ENCODE peak calls at places on chromosomes 11 and 22, in six cellular contexts. One of them, this sample, is unnamed.

GRCh38 chr22:39690901-39691620 is 120.5 kb downstream of the CACNA1I start:
- DNase-seq in AG10803: no peak
- DNase-seq in lower lobe of right lung: no peak
- DNase-seq in epithelial cell of esophagus: no peak
- DNase-seq in left ventricle myocardium inferior: no peak
- DNase-seq in brain microvascular endothelial cell: no peak
- DNase-seq in this sample: no peak

GRCh38 chr11:78418584-78419211 is 1.1 kb upstream of the GAB2 start:
- DNase-seq in AG10803: no peak
- DNase-seq in lower lobe of right lung: no peak
- DNase-seq in epithelial cell of esophagus: no peak
- DNase-seq in left ventricle myocardium inferior: no peak
- DNase-seq in brain microvascular endothelial cell: peak
- DNase-seq in this sample: no peak

GRCh38 chr11:76266269-76266668 is 60.0 kb upstream of the WNT11 start:
- DNase-seq in AG10803: peak
- DNase-seq in lower lobe of right lung: no peak
- DNase-seq in epithelial cell of esophagus: peak
- DNase-seq in left ventricle myocardium inferior: no peak
- DNase-seq in brain microvascular endothelial cell: peak
- DNase-seq in this sample: peak

GRCh38 chr22:18954941-18955571 is 19.0 kb upstream of the PRODH start:
- DNase-seq in AG10803: no peak
- DNase-seq in lower lobe of right lung: peak
- DNase-seq in epithelial cell of esophagus: no peak
- DNase-seq in left ventricle myocardium inferior: no peak
- DNase-seq in brain microvascular endothelial cell: no peak
- DNase-seq in this sample: no peak

GRCh38 chr11:36391062-36391461 is 95.0 kb downstream of the PRR5L start:
- DNase-seq in AG10803: no peak
- DNase-seq in lower lobe of right lung: no peak
- DNase-seq in epithelial cell of esophagus: no peak
- DNase-seq in left ventricle myocardium inferior: no peak
- DNase-seq in brain microvascular endothelial cell: no peak
- DNase-seq in this sample: no peak

GRCh38 chr22:43473441-43473840 is 61.6 kb downstream of the MPPED1 start:
- DNase-seq in AG10803: no peak
- DNase-seq in lower lobe of right lung: no peak
- DNase-seq in epithelial cell of esophagus: no peak
- DNase-seq in left ventricle myocardium inferior: no peak
- DNase-seq in brain microvascular endothelial cell: no peak
- DNase-seq in this sample: no peak

GRCh38 chr11:75236062-75236461 is 4.5 kb upstream of the TPBGL start:
- DNase-seq in AG10803: no peak
- DNase-seq in lower lobe of right lung: no peak
- DNase-seq in epithelial cell of esophagus: no peak
- DNase-seq in left ventricle myocardium inferior: no peak
- DNase-seq in brain microvascular endothelial cell: no peak
- DNase-seq in this sample: no peak

GRCh38 chr11:57904369-57904768 is 119.3 kb upstream of the OR9Q1 start:
- DNase-seq in AG10803: no peak
- DNase-seq in lower lobe of right lung: no peak
- DNase-seq in epithelial cell of esophagus: peak
- DNase-seq in left ventricle myocardium inferior: no peak
- DNase-seq in brain microvascular endothelial cell: no peak
- DNase-seq in this sample: no peak

GRCh38 chr11:131666006-131666405 is 295.6 kb downstream of the NTM start:
- DNase-seq in AG10803: no peak
- DNase-seq in lower lobe of right lung: no peak
- DNase-seq in epithelial cell of esophagus: no peak
- DNase-seq in left ventricle myocardium inferior: no peak
- DNase-seq in brain microvascular endothelial cell: no peak
- DNase-seq in this sample: no peak

GRCh38 chr11:55967914-55968313 is 1.8 kb downstream of the OR10AG1 start:
- DNase-seq in AG10803: no peak
- DNase-seq in lower lobe of right lung: no peak
- DNase-seq in epithelial cell of esophagus: no peak
- DNase-seq in left ventricle myocardium inferior: no peak
- DNase-seq in brain microvascular endothelial cell: no peak
- DNase-seq in this sample: no peak

GRCh38 chr11:33005175-33005574 is 10.5 kb upstream of the DEPDC7 start:
- DNase-seq in AG10803: no peak
- DNase-seq in lower lobe of right lung: no peak
- DNase-seq in epithelial cell of esophagus: no peak
- DNase-seq in left ventricle myocardium inferior: no peak
- DNase-seq in brain microvascular endothelial cell: no peak
- DNase-seq in this sample: no peak

GRCh38 chr11:124075841-124076571 is 34.9 kb upstream of the OR10G7 start:
- DNase-seq in AG10803: peak
- DNase-seq in lower lobe of right lung: peak
- DNase-seq in epithelial cell of esophagus: peak
- DNase-seq in left ventricle myocardium inferior: no peak
- DNase-seq in brain microvascular endothelial cell: no peak
- DNase-seq in this sample: no peak

GRCh38 chr11:2655834-2656622 is 43.8 kb downstream of the KCNQ1OT1 start:
- DNase-seq in AG10803: peak
- DNase-seq in lower lobe of right lung: no peak
- DNase-seq in epithelial cell of esophagus: peak
- DNase-seq in left ventricle myocardium inferior: no peak
- DNase-seq in brain microvascular endothelial cell: peak
- DNase-seq in this sample: no peak

GRCh38 chr11:94111660-94112059 is 17.0 kb upstream of the PANX1 start:
- DNase-seq in AG10803: no peak
- DNase-seq in lower lobe of right lung: no peak
- DNase-seq in epithelial cell of esophagus: peak
- DNase-seq in left ventricle myocardium inferior: peak
- DNase-seq in brain microvascular endothelial cell: no peak
- DNase-seq in this sample: no peak

GRCh38 chr11:47345890-47346563 is 6.5 kb downstream of the MYBPC3 start:
- DNase-seq in AG10803: no peak
- DNase-seq in lower lobe of right lung: no peak
- DNase-seq in epithelial cell of esophagus: no peak
- DNase-seq in left ventricle myocardium inferior: no peak
- DNase-seq in brain microvascular endothelial cell: no peak
- DNase-seq in this sample: no peak

GRCh38 chr11:12863605-12864121 is 145.5 kb upstream of the RASSF10 start:
- DNase-seq in AG10803: no peak
- DNase-seq in lower lobe of right lung: no peak
- DNase-seq in epithelial cell of esophagus: no peak
- DNase-seq in left ventricle myocardium inferior: no peak
- DNase-seq in brain microvascular endothelial cell: no peak
- DNase-seq in this sample: no peak

GRCh38 chr11:45383229-45383628 is 97.1 kb upstream of the SYT13 start:
- DNase-seq in AG10803: peak
- DNase-seq in lower lobe of right lung: no peak
- DNase-seq in epithelial cell of esophagus: no peak
- DNase-seq in left ventricle myocardium inferior: no peak
- DNase-seq in brain microvascular endothelial cell: peak
- DNase-seq in this sample: peak

GRCh38 chr22:48445113-48445827 is 1382.4 kb downstream of the BRD1 start:
- DNase-seq in AG10803: no peak
- DNase-seq in lower lobe of right lung: peak
- DNase-seq in epithelial cell of esophagus: no peak
- DNase-seq in left ventricle myocardium inferior: no peak
- DNase-seq in brain microvascular endothelial cell: no peak
- DNase-seq in this sample: no peak

GRCh38 chr22:50705851-50706351 is 32.1 kb upstream of the ACR start:
- DNase-seq in AG10803: no peak
- DNase-seq in lower lobe of right lung: peak
- DNase-seq in epithelial cell of esophagus: no peak
- DNase-seq in left ventricle myocardium inferior: peak
- DNase-seq in brain microvascular endothelial cell: no peak
- DNase-seq in this sample: no peak

GRCh38 chr11:82521427-82521826 is 212.2 kb downstream of the FAM181B start:
- DNase-seq in AG10803: no peak
- DNase-seq in lower lobe of right lung: no peak
- DNase-seq in epithelial cell of esophagus: no peak
- DNase-seq in left ventricle myocardium inferior: no peak
- DNase-seq in brain microvascular endothelial cell: no peak
- DNase-seq in this sample: no peak

GRCh38 chr11:96748639-96749370 is 359.0 kb downstream of the JRKL start:
- DNase-seq in AG10803: peak
- DNase-seq in lower lobe of right lung: no peak
- DNase-seq in epithelial cell of esophagus: peak
- DNase-seq in left ventricle myocardium inferior: no peak
- DNase-seq in brain microvascular endothelial cell: no peak
- DNase-seq in this sample: peak

GRCh38 chr11:131483877-131484276 is 113.5 kb downstream of the NTM start:
- DNase-seq in AG10803: no peak
- DNase-seq in lower lobe of right lung: no peak
- DNase-seq in epithelial cell of esophagus: no peak
- DNase-seq in left ventricle myocardium inferior: no peak
- DNase-seq in brain microvascular endothelial cell: no peak
- DNase-seq in this sample: no peak

DNA sequence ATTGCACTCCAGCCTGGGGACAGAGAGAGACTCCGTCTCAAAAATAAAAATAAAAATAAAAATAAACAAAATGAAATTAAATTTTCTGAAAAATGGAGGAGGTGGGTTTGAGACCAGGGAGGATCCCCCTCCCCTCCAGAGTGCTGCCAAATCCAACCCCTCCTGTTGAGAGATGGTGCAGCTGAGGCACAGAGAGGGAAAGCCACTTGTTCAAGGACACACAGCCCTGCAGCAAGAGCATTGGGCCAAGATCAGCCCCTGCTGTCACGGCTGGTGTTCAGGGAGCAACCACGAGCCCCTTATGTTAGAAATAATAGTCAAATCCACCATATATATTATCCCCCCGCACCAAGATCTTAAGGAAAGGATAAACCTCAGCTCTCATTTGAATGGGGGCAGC is 2.7 kb downstream of the MYO18B start:
- DNase-seq in AG10803: no peak
- DNase-seq in lower lobe of right lung: no peak
- DNase-seq in epithelial cell of esophagus: no peak
- DNase-seq in left ventricle myocardium inferior: no peak
- DNase-seq in brain microvascular endothelial cell: no peak
- DNase-seq in this sample: no peak
- H3K4me3 ChIP-seq in AG10803: no peak
- H3K4me3 ChIP-seq in lower lobe of right lung: no peak
- H3K4me3 ChIP-seq in epithelial cell of esophagus: no peak
- H3K4me3 ChIP-seq in left ventricle myocardium inferior: peak
- H3K4me3 ChIP-seq in brain microvascular endothelial cell: no peak
- H3K4me3 ChIP-seq in this sample: no peak

DNA sequence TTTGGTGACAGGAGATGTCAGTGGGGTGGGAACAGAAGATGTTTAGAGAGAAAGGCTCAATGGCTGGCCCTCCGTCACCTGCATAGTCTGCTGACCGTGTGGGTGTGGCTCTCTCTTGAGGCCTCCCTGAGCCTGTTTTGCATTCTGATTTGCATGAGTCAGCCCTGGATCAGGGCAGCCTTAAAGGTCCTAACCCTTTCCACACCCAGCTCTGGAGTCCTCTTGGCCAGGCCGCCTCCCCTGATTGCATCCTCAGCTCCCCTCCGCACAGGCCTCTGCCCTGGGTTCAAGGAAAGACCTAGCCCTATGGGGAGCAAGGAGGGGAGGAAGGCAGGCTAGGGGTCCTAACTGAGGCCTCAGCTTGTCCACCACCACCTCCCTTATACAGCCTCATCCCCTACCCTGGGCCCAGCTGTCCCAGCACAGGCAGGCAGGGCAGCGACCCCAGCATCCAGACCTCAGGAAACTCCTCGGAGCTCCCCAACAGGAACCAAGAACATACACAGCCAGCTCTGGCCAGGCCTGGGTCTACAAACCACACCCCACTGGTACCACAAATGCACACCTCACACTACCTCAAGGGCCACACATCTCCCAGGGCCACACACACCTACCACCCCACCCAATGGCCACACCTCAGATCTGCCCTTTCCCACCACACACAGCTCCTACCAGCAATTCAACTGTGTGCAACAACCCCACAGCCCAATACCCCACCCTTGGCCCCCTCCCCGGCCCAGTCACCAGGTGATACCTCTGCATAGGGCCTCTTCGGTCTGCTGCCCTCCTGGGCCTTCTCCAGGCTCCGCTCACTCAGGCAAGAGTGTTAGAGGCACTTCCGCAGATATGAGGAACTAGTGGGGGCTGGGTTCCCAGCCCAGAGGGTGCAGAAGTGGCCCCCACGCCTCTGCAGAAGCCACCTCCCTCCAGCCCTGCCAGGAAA is 13.7 kb downstream of the ARAP1 start:
- DNase-seq in AG10803: peak
- DNase-seq in lower lobe of right lung: peak
- DNase-seq in epithelial cell of esophagus: peak
- DNase-seq in left ventricle myocardium inferior: no peak
- DNase-seq in brain microvascular endothelial cell: no peak
- DNase-seq in this sample: no peak
- H3K4me3 ChIP-seq in AG10803: no peak
- H3K4me3 ChIP-seq in lower lobe of right lung: peak
- H3K4me3 ChIP-seq in epithelial cell of esophagus: no peak
- H3K4me3 ChIP-seq in left ventricle myocardium inferior: peak
- H3K4me3 ChIP-seq in brain microvascular endothelial cell: no peak
- H3K4me3 ChIP-seq in this sample: no peak

DNA sequence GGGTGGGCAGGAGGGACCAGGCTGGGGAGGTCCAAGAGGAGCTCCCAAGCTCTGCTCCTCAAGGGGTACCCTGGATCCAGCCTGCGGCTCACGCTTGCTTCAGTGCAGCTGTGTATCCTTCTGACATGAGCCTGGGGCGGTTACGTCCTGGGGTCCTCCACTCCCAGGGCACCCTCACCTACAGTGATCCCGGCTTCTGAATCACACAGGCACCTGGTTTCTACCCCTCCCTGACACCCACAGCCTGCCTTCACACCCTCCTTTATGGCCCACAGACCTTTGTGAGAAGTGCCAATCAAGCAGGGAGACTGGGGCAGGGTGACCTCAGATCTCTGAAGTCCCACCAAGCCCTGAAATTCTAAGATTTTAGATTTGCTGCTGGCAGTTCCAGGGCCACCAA is 1.5 kb downstream of the MPST start:
- DNase-seq in AG10803: no peak
- DNase-seq in lower lobe of right lung: no peak
- DNase-seq in epithelial cell of esophagus: no peak
- DNase-seq in left ventricle myocardium inferior: no peak
- DNase-seq in brain microvascular endothelial cell: no peak
- DNase-seq in this sample: no peak
- H3K4me3 ChIP-seq in AG10803: no peak
- H3K4me3 ChIP-seq in lower lobe of right lung: peak
- H3K4me3 ChIP-seq in epithelial cell of esophagus: no peak
- H3K4me3 ChIP-seq in left ventricle myocardium inferior: peak
- H3K4me3 ChIP-seq in brain microvascular endothelial cell: no peak
- H3K4me3 ChIP-seq in this sample: no peak

DNA sequence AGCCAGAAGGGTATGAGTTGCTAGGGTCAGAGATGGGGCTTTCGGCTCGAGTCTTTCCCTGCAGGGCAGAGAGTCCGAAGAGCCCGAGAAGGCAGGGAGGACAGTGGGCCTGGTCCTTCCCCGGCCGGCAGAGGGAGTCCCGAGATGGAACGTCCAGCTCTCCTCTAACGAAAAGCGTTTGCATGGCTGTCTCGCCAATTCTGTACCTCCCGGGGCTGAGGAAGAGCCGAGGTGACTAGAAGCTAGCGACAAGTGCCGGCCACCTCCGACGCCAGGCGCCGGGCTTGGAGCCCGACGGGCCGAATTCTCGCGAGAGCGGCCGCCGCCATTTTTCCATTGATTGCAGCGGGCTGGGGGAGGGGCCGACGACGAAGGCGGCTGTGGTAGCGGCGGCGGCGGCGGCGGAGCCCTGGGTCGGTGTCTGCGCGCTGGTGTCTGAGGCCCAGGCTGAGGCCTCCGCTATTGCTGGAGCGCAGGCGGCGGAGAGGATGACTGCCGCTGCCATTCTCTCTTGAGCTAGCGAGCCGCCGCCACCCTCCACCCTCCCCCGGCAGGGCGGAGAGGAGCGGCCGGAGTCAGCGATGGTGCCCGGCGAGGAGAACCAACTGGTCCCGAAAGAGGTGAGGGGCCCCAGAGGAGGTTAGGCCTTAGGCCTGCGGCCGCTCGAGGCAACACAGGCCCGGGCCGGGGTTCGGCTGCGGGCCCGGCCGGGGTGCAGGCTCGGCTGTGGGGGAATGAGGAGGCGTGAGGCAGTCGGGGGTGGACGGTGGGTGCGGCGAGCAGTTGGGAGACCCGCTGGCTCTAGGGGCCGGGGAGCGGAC is at the start of gene USP47:
- DNase-seq in AG10803: peak
- DNase-seq in lower lobe of right lung: peak
- DNase-seq in epithelial cell of esophagus: peak
- DNase-seq in left ventricle myocardium inferior: peak
- DNase-seq in brain microvascular endothelial cell: peak
- DNase-seq in this sample: no peak
- H3K4me3 ChIP-seq in AG10803: peak
- H3K4me3 ChIP-seq in lower lobe of right lung: peak
- H3K4me3 ChIP-seq in epithelial cell of esophagus: peak
- H3K4me3 ChIP-seq in left ventricle myocardium inferior: peak
- H3K4me3 ChIP-seq in brain microvascular endothelial cell: peak
- H3K4me3 ChIP-seq in this sample: peak

This sample was measured in AG09309.